ENCODE peak calls at places on chromosomes 3 and 15, in four cellular contexts. N, G, E and Z are unnamed samples.

GRCh38 chr3:197520311-197521276 is 35.2 kb downstream of the BDH1 start:
- DNase-seq in E (peak), G (peak), N (peak), Z (no peak)

GRCh38 chr15:57611938-57612337 is 20.2 kb downstream of the MYZAP start:
- DNase-seq in E (peak), N (no peak), G (peak), Z (no peak)

GRCh38 chr3:12658593-12659058 is 5.3 kb downstream of the RAF1 start:
- DNase-seq in G (no peak), N (no peak), E (no peak), Z (no peak)

GRCh38 chr3:179272385-179272784 is 21.5 kb upstream of the KCNMB3 start:
- DNase-seq in N (no peak), G (no peak), E (no peak), Z (no peak)

GRCh38 chr3:178170698-178171535 is 365.3 kb upstream of the KCNMB2 start:
- DNase-seq in E (no peak), N (peak), G (no peak), Z (no peak)

GRCh38 chr3:43909149-43909548 is 218.4 kb downstream of the ABHD5 start:
- DNase-seq in N (no peak), E (no peak), G (no peak), Z (no peak)

GRCh38 chr3:126367316-126367805 is 10.2 kb upstream of the KLF15 start:
- DNase-seq in N (no peak), G (no peak), E (peak), Z (no peak)

GRCh38 chr15:68481321-68481720 is 49.4 kb upstream of the ITGA11 start:
- DNase-seq in E (no peak), N (no peak), G (no peak), Z (no peak)

GRCh38 chr15:101031203-101031602 is 112.0 kb downstream of the LRRK1 start:
- DNase-seq in G (no peak), N (no peak), E (peak), Z (no peak)

GRCh38 chr3:158918451-158918850 is 116.6 kb downstream of the MFSD1 start:
- DNase-seq in E (no peak), G (no peak), N (no peak), Z (no peak)

GRCh38 chr15:56366211-56366610 is 985 bp downstream of the TEX9 start:
- DNase-seq in N (no peak), G (no peak), E (no peak), Z (no peak)

GRCh38 chr3:5427021-5427420 is 239.5 kb downstream of the EDEM1 start:
- DNase-seq in G (no peak), E (no peak), N (no peak), Z (no peak)

GRCh38 chr3:128170866-128171516 is 17.7 kb downstream of the EEFSEC start:
- DNase-seq in E (peak), N (peak), G (peak), Z (peak)

GRCh38 chr3:171821061-171821460 is 10.8 kb upstream of the PLD1 start:
- DNase-seq in E (no peak), G (no peak), N (no peak), Z (no peak)

GRCh38 chr3:143220745-143221144 is 101.2 kb downstream of the CHST2 start:
- DNase-seq in N (no peak), E (no peak), G (no peak), Z (no peak)

GRCh38 chr3:40782086-40782721 is 257.4 kb downstream of the ZNF621 start:
- DNase-seq in N (no peak), G (peak), E (no peak), Z (peak)

GRCh38 chr15:89164712-89165211 is 56.6 kb downstream of the RLBP1 start:
- DNase-seq in N (no peak), G (peak), E (no peak), Z (no peak)

GRCh38 chr3:11053926-11054503 is 61.5 kb downstream of the SLC6A1 start:
- DNase-seq in E (no peak), G (no peak), N (no peak), Z (no peak)

GRCh38 chr3:122966045-122966444 is 61.5 kb downstream of the SEMA5B start:
- DNase-seq in N (no peak), G (no peak), E (no peak), Z (no peak)

GRCh38 chr15:31801152-31801551 is 229.2 kb upstream of the CHRNA7 start:
- DNase-seq in N (no peak), G (no peak), E (no peak), Z (no peak)

GRCh38 chr3:50873376-50874157 is 198.8 kb downstream of the DOCK3 start:
- DNase-seq in N (no peak), E (no peak), G (no peak), Z (no peak)

GRCh38 chr3:13541691-13542090 is 7.2 kb upstream of the FBLN2 start:
- DNase-seq in N (no peak), E (no peak), G (no peak), Z (no peak)

GRCh38 chr15:98611808-98612207 is 36.5 kb upstream of the IGF1R start:
- DNase-seq in G (no peak), N (no peak), E (no peak), Z (no peak)

DNA sequence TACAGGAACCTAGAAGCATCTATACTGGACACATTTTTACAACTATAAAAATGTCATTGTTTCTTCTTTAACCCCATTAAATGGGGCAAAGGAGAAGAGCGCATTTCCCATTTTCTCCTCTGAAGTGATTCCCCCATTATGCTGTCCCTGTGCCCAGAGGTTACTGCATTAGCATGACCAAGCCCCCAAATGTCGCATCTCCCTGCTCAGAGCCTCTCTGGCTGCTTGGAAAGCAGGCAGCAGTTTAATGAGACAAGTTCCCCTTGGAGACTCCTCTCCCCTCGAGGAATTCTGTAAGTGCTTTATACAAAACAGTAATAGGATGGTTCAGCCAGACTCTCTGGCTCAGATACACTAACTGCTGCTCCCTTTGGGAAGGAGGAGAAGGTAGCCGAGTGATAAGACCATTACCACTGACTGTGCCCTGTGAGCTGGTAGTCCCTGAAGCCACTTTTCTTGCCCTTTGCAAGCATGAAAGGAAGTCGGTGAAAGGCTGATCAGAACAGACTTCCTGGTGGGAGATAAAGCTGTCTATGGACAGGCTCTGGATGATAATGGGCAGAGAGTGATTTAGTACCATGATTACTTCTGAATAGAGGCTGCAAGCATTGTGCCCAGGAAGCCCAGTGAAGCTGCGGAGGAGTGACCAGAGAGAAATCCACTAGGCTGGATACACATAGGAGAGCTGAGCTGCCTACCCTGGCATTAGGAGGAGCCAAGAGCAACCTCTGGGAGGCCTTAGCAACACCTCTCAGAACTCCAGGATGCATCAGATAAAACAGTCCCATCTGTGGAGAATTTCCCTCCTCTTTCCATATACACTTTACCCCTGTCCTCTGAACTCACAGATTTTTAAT is 100.7 kb downstream of the SEMA6D start:
- DNase-seq in N (no peak), E (no peak), G (no peak), Z (no peak)
- TF ChIP-seq ELF4 in N (no peak), E (no peak), G (no peak), Z (no peak)

GRCh38 chr3:177037241-177037640 is 160.0 kb downstream of the TBL1XR1 start:
- DNase-seq in G (no peak), E (no peak), N (no peak), Z (no peak)
- TF ChIP-seq ELF4 in G (no peak), E (no peak), N (no peak), Z (no peak)

GRCh38 chr3:29441020-29441324 is 160.1 kb downstream of the RBMS3 start:
- DNase-seq in G (no peak), E (no peak), N (no peak), Z (no peak)
- TF ChIP-seq ELF4 in G (no peak), E (no peak), N (no peak), Z (no peak)

GRCh38 chr15:81095690-81096365 is 38.2 kb upstream of the CFAP161 start:
- DNase-seq in N (peak), G (no peak), E (no peak), Z (no peak)

GRCh38 chr15:81088496-81088895 is 45.6 kb upstream of the CFAP161 start:
- DNase-seq in G (no peak), N (no peak), E (no peak), Z (no peak)

GRCh38 chr15:81093961-81094360 is 40.1 kb upstream of the CFAP161 start:
- DNase-seq in N (no peak), E (no peak), G (no peak), Z (no peak)

GRCh38 chr15:81092559-81092902 is 41.5 kb upstream of the CFAP161 start:
- DNase-seq in E (no peak), G (no peak), N (no peak), Z (no peak)

DNA sequence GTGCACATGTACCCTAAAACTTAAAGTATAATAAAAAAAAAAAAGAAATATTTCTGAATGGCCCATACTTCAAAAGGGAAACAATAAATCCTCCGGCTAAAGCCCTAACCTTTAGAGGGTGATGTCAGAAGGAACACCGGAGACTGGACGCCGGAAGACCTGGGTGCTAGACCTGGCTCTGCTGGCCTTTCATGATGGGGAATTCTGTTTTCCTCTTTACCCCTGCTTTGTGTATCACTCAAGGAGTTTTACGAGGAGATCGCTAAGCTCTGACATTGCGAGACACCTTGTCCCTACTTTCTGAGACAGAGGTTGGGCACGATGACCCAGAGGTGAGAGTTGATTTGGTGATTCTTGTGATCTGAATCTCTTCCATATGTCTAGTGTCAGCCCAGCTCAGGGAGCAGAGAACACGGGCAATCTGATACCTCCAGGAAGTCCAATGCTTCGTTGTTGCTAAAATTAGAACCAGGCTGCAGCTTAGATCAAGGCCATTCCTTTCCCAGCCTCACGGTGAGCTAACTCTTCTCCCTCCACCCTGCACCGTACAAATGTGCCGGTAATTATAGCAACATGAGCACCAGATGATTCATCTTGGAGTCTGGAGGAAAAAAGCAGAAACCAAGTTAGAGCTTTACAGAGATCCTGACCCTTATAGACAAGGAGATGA is 42.0 kb upstream of the CFAP161 start:
- DNase-seq in N (peak), E (no peak), G (peak), Z (peak)
- TF ChIP-seq ELF4 in N (no peak), E (no peak), G (no peak), Z (no peak)

DNA sequence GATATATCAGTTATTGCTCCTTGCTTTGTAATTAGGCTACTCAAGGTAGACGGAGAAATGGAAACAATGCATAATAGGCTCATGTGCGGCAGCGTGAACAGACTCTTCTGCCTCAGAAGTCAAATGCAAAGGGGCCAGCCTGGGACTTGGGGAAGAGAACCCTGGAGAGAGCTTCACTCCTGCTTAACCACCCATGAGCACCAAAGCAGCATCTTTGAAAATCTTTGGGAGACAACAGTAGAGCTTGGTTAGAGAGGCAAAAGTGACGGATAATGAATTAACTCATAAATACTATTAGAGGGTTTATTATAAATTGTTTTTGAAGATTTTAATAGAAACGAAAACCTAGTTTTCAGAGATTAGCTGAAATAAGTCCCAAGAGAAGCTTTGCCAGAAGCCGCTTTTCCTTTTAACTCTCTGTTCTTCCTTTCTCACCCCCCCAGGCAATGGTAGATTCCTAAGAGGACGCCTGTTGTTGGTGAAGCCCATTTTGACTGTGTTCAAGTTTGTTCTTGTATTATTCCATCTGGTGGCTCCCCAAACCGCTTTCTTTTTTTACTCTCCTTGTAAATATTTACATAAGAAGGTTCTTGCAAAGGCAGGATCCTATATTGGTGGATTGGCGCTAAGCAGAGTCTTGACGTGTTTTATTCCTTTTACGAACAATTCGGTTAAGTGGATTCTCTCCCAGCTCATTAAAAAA is 196.0 kb upstream of the TPRG1 start:
- DNase-seq in G (no peak), N (no peak), E (no peak), Z (no peak)
- TF ChIP-seq ELF4 in G (no peak), N (no peak), E (no peak), Z (no peak)

GRCh38 chr3:187046033-187046432 is 93.3 kb downstream of the RPL39L start:
- DNase-seq in E (no peak), N (no peak), G (no peak), Z (no peak)

GRCh38 chr3:187049462-187050101 is 89.7 kb downstream of the RPL39L start:
- DNase-seq in N (no peak), E (no peak), G (peak), Z (no peak)

GRCh38 chr3:187051724-187052364 is 87.5 kb downstream of the RPL39L start:
- DNase-seq in E (no peak), N (no peak), G (no peak), Z (no peak)

DNA sequence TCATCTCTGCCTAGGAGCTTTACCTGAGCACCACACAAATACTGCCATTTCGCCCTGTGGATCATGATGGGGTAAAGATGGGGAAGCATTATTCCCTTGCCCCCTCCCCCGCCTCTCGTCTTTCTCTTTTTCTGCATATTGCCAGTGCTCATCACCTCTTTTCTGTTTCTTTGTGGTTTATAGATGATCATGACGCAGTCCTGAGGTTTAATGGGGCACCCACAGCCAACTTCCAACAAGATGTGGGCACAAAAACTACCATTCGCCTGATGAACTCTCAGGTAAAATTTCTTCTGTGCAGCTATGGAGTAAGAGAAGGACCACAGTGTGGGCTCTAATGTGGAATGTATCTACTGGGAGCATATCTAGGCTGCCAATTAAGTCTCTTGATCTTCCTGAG is 88.2 kb downstream of the RPL39L start:
- DNase-seq in N (no peak), G (no peak), E (no peak), Z (no peak)
- TF ChIP-seq ELF4 in N (no peak), G (no peak), E (no peak), Z (no peak)

DNA sequence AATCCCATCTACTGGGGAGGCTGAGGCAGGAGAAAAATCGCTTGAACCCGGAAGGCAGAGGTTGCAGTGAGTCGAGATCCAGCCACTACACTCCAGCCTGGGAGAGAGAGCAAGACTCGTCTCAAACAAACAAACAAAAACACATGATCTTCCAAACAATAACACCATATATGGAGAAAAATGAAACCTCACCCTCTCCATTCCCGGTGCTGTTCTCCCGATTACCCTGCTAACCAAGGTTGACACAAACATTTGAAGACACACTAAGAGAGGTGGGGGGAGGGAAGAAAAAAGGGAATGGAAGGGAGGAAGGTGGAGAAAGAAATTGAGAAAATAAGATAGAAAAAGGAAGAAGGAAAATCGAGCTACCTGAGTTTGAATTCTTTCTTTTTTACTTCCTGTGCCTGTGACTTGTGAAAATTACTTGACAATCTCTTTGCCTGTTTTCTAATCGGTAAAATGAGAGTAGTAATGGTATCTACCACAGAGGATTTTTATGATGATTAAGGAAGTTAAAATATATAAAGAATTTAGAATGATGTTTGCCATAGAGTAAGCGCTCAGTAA is 1.1 kb upstream of the PLSCR2 start:
- DNase-seq in G (no peak), E (no peak), N (no peak), Z (no peak)
- TF ChIP-seq ELF4 in G (no peak), E (no peak), N (peak), Z (no peak)

GRCh38 chr3:16884748-16885587 is at the start of gene PLCL2:
- DNase-seq in E (peak), G (no peak), N (peak), Z (peak)
- TF ChIP-seq ELF4 in E (no peak), G (no peak), N (no peak), Z (no peak)